ENCODE peak calls at places on chromosomes 6 and 20, in seven cellular contexts. One of them, this sample, is unnamed. For H3K4me1, the result is how much of the 10 kb centered on the place peaks cover.

GRCh38 chr6:152642578-152643375 is 5.6 kb upstream of the SYNE1 start:
- DNase-seq in aorta: no peak
- DNase-seq in left ventricle myocardium inferior: peak
- DNase-seq in endothelial cell of umbilical vein: peak
- DNase-seq in CD8-positive, alpha-beta memory T cell: peak
- DNase-seq in heart right ventricle: peak
- DNase-seq in mammary epithelial cell: peak
- DNase-seq in this sample: no peak

GRCh38 chr6:35524380-35525020 is 11.8 kb upstream of the TULP1 start:
- DNase-seq in left ventricle myocardium inferior: no peak
- DNase-seq in CD8-positive, alpha-beta memory T cell: no peak
- DNase-seq in endothelial cell of umbilical vein: no peak
- DNase-seq in mammary epithelial cell: no peak
- DNase-seq in aorta: no peak
- DNase-seq in heart right ventricle: no peak
- DNase-seq in this sample: no peak

GRCh38 chr6:139763468-139764214 is 389.2 kb upstream of the CITED2 start:
- DNase-seq in mammary epithelial cell: no peak
- DNase-seq in heart right ventricle: no peak
- DNase-seq in CD8-positive, alpha-beta memory T cell: no peak
- DNase-seq in endothelial cell of umbilical vein: peak
- DNase-seq in aorta: no peak
- DNase-seq in left ventricle myocardium inferior: no peak
- DNase-seq in this sample: no peak

GRCh38 chr20:24761220-24762065 is 187.6 kb upstream of the CST7 start:
- DNase-seq in left ventricle myocardium inferior: no peak
- DNase-seq in endothelial cell of umbilical vein: no peak
- DNase-seq in CD8-positive, alpha-beta memory T cell: no peak
- DNase-seq in heart right ventricle: no peak
- DNase-seq in aorta: no peak
- DNase-seq in mammary epithelial cell: no peak
- DNase-seq in this sample: no peak

GRCh38 chr6:142940487-142940886 is 4.5 kb downstream of the HIVEP2 start:
- DNase-seq in CD8-positive, alpha-beta memory T cell: no peak
- DNase-seq in aorta: no peak
- DNase-seq in mammary epithelial cell: no peak
- DNase-seq in heart right ventricle: no peak
- DNase-seq in endothelial cell of umbilical vein: peak
- DNase-seq in left ventricle myocardium inferior: no peak
- DNase-seq in this sample: no peak

GRCh38 chr20:3431109-3431508 is 23.6 kb upstream of the DNAAF9 start:
- DNase-seq in mammary epithelial cell: no peak
- DNase-seq in left ventricle myocardium inferior: no peak
- DNase-seq in endothelial cell of umbilical vein: no peak
- DNase-seq in aorta: no peak
- DNase-seq in heart right ventricle: no peak
- DNase-seq in CD8-positive, alpha-beta memory T cell: no peak
- DNase-seq in this sample: no peak

GRCh38 chr6:132204606-132205005 is 196.7 kb downstream of the MOXD1 start:
- DNase-seq in endothelial cell of umbilical vein: no peak
- DNase-seq in heart right ventricle: no peak
- DNase-seq in left ventricle myocardium inferior: no peak
- DNase-seq in CD8-positive, alpha-beta memory T cell: no peak
- DNase-seq in aorta: no peak
- DNase-seq in mammary epithelial cell: no peak
- DNase-seq in this sample: no peak

GRCh38 chr20:24357169-24357568 is 112.3 kb upstream of the SYNDIG1 start:
- DNase-seq in endothelial cell of umbilical vein: no peak
- DNase-seq in heart right ventricle: no peak
- DNase-seq in mammary epithelial cell: no peak
- DNase-seq in left ventricle myocardium inferior: no peak
- DNase-seq in CD8-positive, alpha-beta memory T cell: no peak
- DNase-seq in aorta: no peak
- DNase-seq in this sample: no peak

GRCh38 chr6:39389372-39389767 is 66.9 kb upstream of the KCNK16 start:
- DNase-seq in endothelial cell of umbilical vein: no peak
- DNase-seq in aorta: no peak
- DNase-seq in heart right ventricle: no peak
- DNase-seq in CD8-positive, alpha-beta memory T cell: no peak
- DNase-seq in mammary epithelial cell: no peak
- DNase-seq in left ventricle myocardium inferior: no peak
- DNase-seq in this sample: no peak

GRCh38 chr20:59149678-59150504 is 13.7 kb upstream of the ZNF831 start:
- DNase-seq in aorta: no peak
- DNase-seq in CD8-positive, alpha-beta memory T cell: peak
- DNase-seq in heart right ventricle: peak
- DNase-seq in mammary epithelial cell: no peak
- DNase-seq in left ventricle myocardium inferior: peak
- DNase-seq in endothelial cell of umbilical vein: no peak
- DNase-seq in this sample: peak

GRCh38 chr6:149963212-149963461 is 606 bp upstream of the ULBP1 start:
- DNase-seq in endothelial cell of umbilical vein: no peak
- DNase-seq in heart right ventricle: no peak
- DNase-seq in CD8-positive, alpha-beta memory T cell: no peak
- DNase-seq in mammary epithelial cell: no peak
- DNase-seq in left ventricle myocardium inferior: no peak
- DNase-seq in aorta: no peak
- DNase-seq in this sample: peak

GRCh38 chr20:45067087-45067486 is 33.8 kb downstream of the KCNS1 start:
- DNase-seq in left ventricle myocardium inferior: no peak
- DNase-seq in heart right ventricle: no peak
- DNase-seq in endothelial cell of umbilical vein: no peak
- DNase-seq in aorta: no peak
- DNase-seq in CD8-positive, alpha-beta memory T cell: no peak
- DNase-seq in mammary epithelial cell: peak
- DNase-seq in this sample: no peak

GRCh38 chr6:47405273-47405672 is 72.3 kb upstream of the CD2AP start:
- DNase-seq in left ventricle myocardium inferior: no peak
- DNase-seq in endothelial cell of umbilical vein: no peak
- DNase-seq in mammary epithelial cell: no peak
- DNase-seq in heart right ventricle: no peak
- DNase-seq in aorta: no peak
- DNase-seq in CD8-positive, alpha-beta memory T cell: no peak
- DNase-seq in this sample: no peak

GRCh38 chr20:38249536-38250310 is 10.8 kb downstream of the KIAA1755 start:
- DNase-seq in left ventricle myocardium inferior: no peak
- DNase-seq in mammary epithelial cell: no peak
- DNase-seq in endothelial cell of umbilical vein: no peak
- DNase-seq in aorta: no peak
- DNase-seq in CD8-positive, alpha-beta memory T cell: no peak
- DNase-seq in heart right ventricle: no peak
- DNase-seq in this sample: no peak

GRCh38 chr20:51350941-51351631 is 191.4 kb downstream of the NFATC2 start:
- DNase-seq in left ventricle myocardium inferior: no peak
- DNase-seq in mammary epithelial cell: no peak
- DNase-seq in aorta: no peak
- DNase-seq in endothelial cell of umbilical vein: peak
- DNase-seq in CD8-positive, alpha-beta memory T cell: no peak
- DNase-seq in heart right ventricle: no peak
- DNase-seq in this sample: no peak

GRCh38 chr6:111711476-111711875 is 105.8 kb upstream of the TRAF3IP2 start:
- DNase-seq in aorta: no peak
- DNase-seq in CD8-positive, alpha-beta memory T cell: no peak
- DNase-seq in endothelial cell of umbilical vein: peak
- DNase-seq in heart right ventricle: peak
- DNase-seq in mammary epithelial cell: no peak
- DNase-seq in left ventricle myocardium inferior: peak
- DNase-seq in this sample: no peak

GRCh38 chr6:132749111-132749510 is 8.6 kb downstream of the VNN2 start:
- DNase-seq in mammary epithelial cell: no peak
- DNase-seq in aorta: no peak
- DNase-seq in heart right ventricle: no peak
- DNase-seq in CD8-positive, alpha-beta memory T cell: no peak
- DNase-seq in endothelial cell of umbilical vein: no peak
- DNase-seq in left ventricle myocardium inferior: no peak
- DNase-seq in this sample: no peak

GRCh38 chr6:129889580-129889979 is 28.5 kb upstream of the TMEM244 start:
- DNase-seq in aorta: no peak
- DNase-seq in heart right ventricle: no peak
- DNase-seq in CD8-positive, alpha-beta memory T cell: no peak
- DNase-seq in endothelial cell of umbilical vein: peak
- DNase-seq in left ventricle myocardium inferior: no peak
- DNase-seq in mammary epithelial cell: peak
- DNase-seq in this sample: no peak

GRCh38 chr20:9214676-9215075 is 145.8 kb downstream of the PLCB4 start:
- DNase-seq in CD8-positive, alpha-beta memory T cell: no peak
- DNase-seq in heart right ventricle: no peak
- DNase-seq in endothelial cell of umbilical vein: no peak
- DNase-seq in aorta: no peak
- DNase-seq in left ventricle myocardium inferior: no peak
- DNase-seq in mammary epithelial cell: peak
- DNase-seq in this sample: no peak

GRCh38 chr6:169199625-169200335 is 53.9 kb downstream of the THBS2 start:
- DNase-seq in mammary epithelial cell: no peak
- DNase-seq in heart right ventricle: no peak
- DNase-seq in left ventricle myocardium inferior: no peak
- DNase-seq in CD8-positive, alpha-beta memory T cell: no peak
- DNase-seq in endothelial cell of umbilical vein: no peak
- DNase-seq in aorta: no peak
- DNase-seq in this sample: no peak

GRCh38 chr6:107603029-107603428 is 113.1 kb downstream of the SOBP start:
- DNase-seq in CD8-positive, alpha-beta memory T cell: no peak
- DNase-seq in mammary epithelial cell: no peak
- DNase-seq in endothelial cell of umbilical vein: no peak
- DNase-seq in aorta: no peak
- DNase-seq in heart right ventricle: no peak
- DNase-seq in left ventricle myocardium inferior: no peak
- DNase-seq in this sample: no peak

GRCh38 chr6:42279966-42280629 is 62.4 kb upstream of the MRPS10 start:
- DNase-seq in endothelial cell of umbilical vein: peak
- DNase-seq in heart right ventricle: peak
- DNase-seq in left ventricle myocardium inferior: peak
- DNase-seq in mammary epithelial cell: no peak
- DNase-seq in aorta: no peak
- DNase-seq in CD8-positive, alpha-beta memory T cell: no peak
- DNase-seq in this sample: no peak

GRCh38 chr20:3123542-3123941 is 36.1 kb downstream of the FASTKD5 start:
- DNase-seq in endothelial cell of umbilical vein: no peak
- DNase-seq in CD8-positive, alpha-beta memory T cell: no peak
- DNase-seq in aorta: no peak
- DNase-seq in mammary epithelial cell: no peak
- DNase-seq in left ventricle myocardium inferior: no peak
- DNase-seq in heart right ventricle: no peak
- DNase-seq in this sample: no peak

GRCh38 chr6:159777240-159777904 is 12.0 kb downstream of the TCP1 start:
- DNase-seq in left ventricle myocardium inferior: no peak
- DNase-seq in heart right ventricle: no peak
- DNase-seq in mammary epithelial cell: no peak
- DNase-seq in CD8-positive, alpha-beta memory T cell: no peak
- DNase-seq in aorta: peak
- DNase-seq in endothelial cell of umbilical vein: no peak
- DNase-seq in this sample: no peak
- H3K27ac ChIP-seq in left ventricle myocardium inferior: no peak
- H3K27ac ChIP-seq in heart right ventricle: no peak
- H3K27ac ChIP-seq in mammary epithelial cell: no peak
- H3K27ac ChIP-seq in CD8-positive, alpha-beta memory T cell: no peak
- H3K27ac ChIP-seq in aorta: no peak
- H3K27ac ChIP-seq in endothelial cell of umbilical vein: no peak
- H3K27ac ChIP-seq in this sample: no peak

GRCh38 chr20:40982415-40983145 is 46.0 kb upstream of the TOP1 start:
- DNase-seq in mammary epithelial cell: no peak
- DNase-seq in heart right ventricle: no peak
- DNase-seq in aorta: no peak
- DNase-seq in CD8-positive, alpha-beta memory T cell: no peak
- DNase-seq in left ventricle myocardium inferior: no peak
- DNase-seq in endothelial cell of umbilical vein: no peak
- DNase-seq in this sample: no peak

GRCh38 chr20:40980828-40981310 is 47.8 kb upstream of the TOP1 start:
- DNase-seq in heart right ventricle: no peak
- DNase-seq in mammary epithelial cell: no peak
- DNase-seq in CD8-positive, alpha-beta memory T cell: no peak
- DNase-seq in left ventricle myocardium inferior: no peak
- DNase-seq in aorta: no peak
- DNase-seq in endothelial cell of umbilical vein: no peak
- DNase-seq in this sample: no peak

GRCh38 chr20:40984496-40984895 is 44.1 kb upstream of the TOP1 start:
- DNase-seq in CD8-positive, alpha-beta memory T cell: no peak
- DNase-seq in mammary epithelial cell: no peak
- DNase-seq in left ventricle myocardium inferior: no peak
- DNase-seq in heart right ventricle: no peak
- DNase-seq in aorta: no peak
- DNase-seq in endothelial cell of umbilical vein: no peak
- DNase-seq in this sample: no peak

GRCh38 chr20:40986774-40987173 is 41.8 kb upstream of the TOP1 start:
- DNase-seq in mammary epithelial cell: no peak
- DNase-seq in aorta: no peak
- DNase-seq in heart right ventricle: no peak
- DNase-seq in CD8-positive, alpha-beta memory T cell: no peak
- DNase-seq in endothelial cell of umbilical vein: no peak
- DNase-seq in left ventricle myocardium inferior: no peak
- DNase-seq in this sample: no peak

GRCh38 chr20:40983898-40984297 is 44.7 kb upstream of the TOP1 start:
- DNase-seq in aorta: no peak
- DNase-seq in left ventricle myocardium inferior: no peak
- DNase-seq in mammary epithelial cell: no peak
- DNase-seq in endothelial cell of umbilical vein: no peak
- DNase-seq in CD8-positive, alpha-beta memory T cell: no peak
- DNase-seq in heart right ventricle: no peak
- DNase-seq in this sample: no peak
- H3K4me1 ChIP-seq in aorta: under half
- H3K4me1 ChIP-seq in left ventricle myocardium inferior: under half
- H3K4me1 ChIP-seq in mammary epithelial cell: under half
- H3K4me1 ChIP-seq in endothelial cell of umbilical vein: under half
- H3K4me1 ChIP-seq in CD8-positive, alpha-beta memory T cell: under half
- H3K4me1 ChIP-seq in heart right ventricle: under half
- H3K4me1 ChIP-seq in this sample: under half

DNA sequence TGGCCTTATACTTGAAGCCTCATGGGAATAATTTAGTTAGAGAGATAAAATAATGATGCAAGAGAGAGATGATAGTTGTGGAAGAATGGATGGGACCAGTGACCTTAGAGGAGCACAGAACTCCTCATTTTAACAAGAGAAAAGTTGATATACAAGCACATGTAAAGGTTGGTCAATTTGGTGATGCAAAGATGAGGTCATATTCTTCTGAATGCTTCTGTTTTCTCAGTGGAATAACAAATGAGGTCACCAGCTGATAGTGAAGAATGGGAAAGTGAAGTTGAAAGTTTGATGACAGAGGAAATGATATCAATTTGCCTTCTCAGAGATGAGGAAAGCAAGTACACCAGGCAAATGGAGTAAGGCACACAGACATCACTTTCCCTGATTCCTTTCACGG is 82.6 kb upstream of the TCF21 start:
- DNase-seq in mammary epithelial cell: no peak
- DNase-seq in aorta: no peak
- DNase-seq in CD8-positive, alpha-beta memory T cell: no peak
- DNase-seq in heart right ventricle: no peak
- DNase-seq in endothelial cell of umbilical vein: no peak
- DNase-seq in left ventricle myocardium inferior: no peak
- DNase-seq in this sample: no peak
- H3K27ac ChIP-seq in mammary epithelial cell: no peak
- H3K27ac ChIP-seq in aorta: no peak
- H3K27ac ChIP-seq in CD8-positive, alpha-beta memory T cell: no peak
- H3K27ac ChIP-seq in heart right ventricle: no peak
- H3K27ac ChIP-seq in endothelial cell of umbilical vein: no peak
- H3K27ac ChIP-seq in left ventricle myocardium inferior: peak
- H3K27ac ChIP-seq in this sample: no peak

DNA sequence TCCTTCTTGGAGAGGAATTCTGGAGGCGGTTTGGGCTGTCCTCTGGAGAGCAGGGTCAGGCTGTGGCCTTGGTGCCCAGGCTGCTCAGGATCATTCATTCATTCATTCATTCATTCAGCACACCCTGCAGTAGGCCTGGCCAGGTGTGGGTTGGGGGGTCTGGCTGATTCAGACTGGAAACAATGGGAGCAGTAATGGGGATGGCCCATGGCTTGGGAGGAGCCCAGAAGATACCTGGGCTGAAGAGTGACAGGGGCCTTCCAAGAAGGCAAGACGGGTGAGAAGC is 31.5 kb downstream of the TOX2 start:
- DNase-seq in left ventricle myocardium inferior: no peak
- DNase-seq in aorta: peak
- DNase-seq in endothelial cell of umbilical vein: no peak
- DNase-seq in heart right ventricle: no peak
- DNase-seq in mammary epithelial cell: no peak
- DNase-seq in CD8-positive, alpha-beta memory T cell: no peak
- DNase-seq in this sample: no peak
- H3K4me1 ChIP-seq in left ventricle myocardium inferior: under half
- H3K4me1 ChIP-seq in aorta: under half
- H3K4me1 ChIP-seq in endothelial cell of umbilical vein: under half
- H3K4me1 ChIP-seq in heart right ventricle: half or more
- H3K4me1 ChIP-seq in mammary epithelial cell: under half
- H3K4me1 ChIP-seq in CD8-positive, alpha-beta memory T cell: half or more
- H3K4me1 ChIP-seq in this sample: half or more